ENCODE peak calls at places on chromosomes 6 and 20, in five cellular contexts. J, K, Q, R and F are unnamed samples.

GRCh38 chr20:12928755-12929401 is 79.9 kb upstream of the SPTLC3 start:
- DNase-seq in Q (no peak), J (peak; percentile 55), K (no peak), R (no peak), F (no peak)

GRCh38 chr6:146388736-146389364 is 154.8 kb upstream of the RAB32 start:
- DNase-seq in J (peak; percentile 24), Q (no peak), R (no peak), K (no peak), F (no peak)

GRCh38 chr20:48051810-48052491 is 266.7 kb upstream of the SULF2 start:
- DNase-seq in K (no peak), R (no peak), J (peak; percentile 92), Q (no peak), F (no peak)

GRCh38 chr6:3722785-3723184 is 28.7 kb downstream of the PXDC1 start:
- DNase-seq in J (no peak), Q (no peak), K (no peak), R (no peak), F (no peak)

GRCh38 chr20:62929051-62929538 is 2.8 kb upstream of the DIDO1 start:
- DNase-seq in K (peak; percentile 86), R (peak; percentile 67), J (peak; percentile 65), Q (peak; percentile 73), F (no peak)

GRCh38 chr20:44324343-44324742 is 12.5 kb upstream of the R3HDML start:
- DNase-seq in J (no peak), K (no peak), Q (no peak), R (no peak), F (no peak)

GRCh38 chr6:139291813-139292619 is at the start of gene TXLNB:
- DNase-seq in K (peak; percentile 15), Q (peak; percentile 59), J (peak; percentile 94), R (peak; percentile 57), F (peak; percentile 83)

GRCh38 chr20:56776345-56776744 is 147.2 kb downstream of the TFAP2C start:
- DNase-seq in J (no peak), Q (no peak), K (peak; percentile 19), R (no peak), F (no peak)

GRCh38 chr6:159935065-159935464 is 33.8 kb upstream of the IGF2R start:
- DNase-seq in K (no peak), R (no peak), J (peak; percentile 40), Q (no peak), F (no peak)

GRCh38 chr6:140912686-140913085 is 1220.0 kb upstream of the GJE1 start:
- DNase-seq in R (no peak), J (no peak), Q (no peak), K (no peak), F (no peak)

GRCh38 chr20:49466114-49466912 is 16.2 kb downstream of the KCNB1 start:
- DNase-seq in K (no peak), Q (no peak), J (no peak), R (no peak), F (no peak)

GRCh38 chr20:10679269-10679668 is 5.5 kb upstream of the JAG1 start:
- DNase-seq in Q (no peak), K (no peak), R (no peak), J (no peak), F (no peak)

GRCh38 chr6:96058094-96058493 is 42.3 kb downstream of the FUT9 start:
- DNase-seq in Q (no peak), J (no peak), K (no peak), R (no peak), F (no peak)

GRCh38 chr6:2245954-2246863 is 804 bp upstream of the GMDS start:
- DNase-seq in Q (peak; percentile 93), J (peak; percentile 50), K (peak; percentile 55), R (peak; percentile 84), F (peak; percentile 59)

GRCh38 chr6:163675611-163676010 is 261.1 kb downstream of the QKI start:
- DNase-seq in K (no peak), J (no peak), R (no peak), Q (no peak), F (no peak)

GRCh38 chr6:41037107-41037900 is 1.7 kb downstream of the UNC5CL start:
- DNase-seq in Q (no peak), R (no peak), K (no peak), J (peak; percentile 34), F (no peak)

GRCh38 chr6:132214716-132215115 is 186.6 kb downstream of the MOXD1 start:
- DNase-seq in R (no peak), J (peak; percentile 32), Q (no peak), K (no peak), F (no peak)

GRCh38 chr6:132220800-132221199 is 180.5 kb downstream of the MOXD1 start:
- DNase-seq in K (no peak), J (no peak), Q (no peak), R (no peak), F (no peak)

GRCh38 chr6:132215805-132216204 is 185.5 kb downstream of the MOXD1 start:
- DNase-seq in J (no peak), K (no peak), Q (no peak), R (no peak), F (no peak)

GRCh38 chr6:132219901-132220300 is 181.4 kb downstream of the MOXD1 start:
- DNase-seq in Q (no peak), J (no peak), K (no peak), R (no peak), F (no peak)

GRCh38 chr6:132218063-132218696 is 183.1 kb downstream of the MOXD1 start:
- DNase-seq in Q (no peak), K (no peak), R (no peak), J (peak; percentile 62), F (no peak)
- TF ChIP-seq CTCF in Q (peak; percentile 15), K (no peak), R (peak; percentile 55), J (peak; percentile 59), F (peak; percentile 46)

GRCh38 chr20:17878912-17879602 is 89.5 kb downstream of the SNX5 start:
- DNase-seq in R (peak; percentile 25), K (no peak), J (no peak), Q (no peak), F (peak; percentile 33)
- TF ChIP-seq CTCF in R (no peak), K (no peak), J (no peak), Q (no peak), F (no peak)

GRCh38 chr20:16666272-16666671 is 63.6 kb upstream of the SNRPB2 start:
- DNase-seq in R (no peak), Q (no peak), J (no peak), K (no peak), F (no peak)
- TF ChIP-seq CTCF in R (no peak), Q (no peak), J (peak; percentile 8), K (no peak), F (no peak)

DNA sequence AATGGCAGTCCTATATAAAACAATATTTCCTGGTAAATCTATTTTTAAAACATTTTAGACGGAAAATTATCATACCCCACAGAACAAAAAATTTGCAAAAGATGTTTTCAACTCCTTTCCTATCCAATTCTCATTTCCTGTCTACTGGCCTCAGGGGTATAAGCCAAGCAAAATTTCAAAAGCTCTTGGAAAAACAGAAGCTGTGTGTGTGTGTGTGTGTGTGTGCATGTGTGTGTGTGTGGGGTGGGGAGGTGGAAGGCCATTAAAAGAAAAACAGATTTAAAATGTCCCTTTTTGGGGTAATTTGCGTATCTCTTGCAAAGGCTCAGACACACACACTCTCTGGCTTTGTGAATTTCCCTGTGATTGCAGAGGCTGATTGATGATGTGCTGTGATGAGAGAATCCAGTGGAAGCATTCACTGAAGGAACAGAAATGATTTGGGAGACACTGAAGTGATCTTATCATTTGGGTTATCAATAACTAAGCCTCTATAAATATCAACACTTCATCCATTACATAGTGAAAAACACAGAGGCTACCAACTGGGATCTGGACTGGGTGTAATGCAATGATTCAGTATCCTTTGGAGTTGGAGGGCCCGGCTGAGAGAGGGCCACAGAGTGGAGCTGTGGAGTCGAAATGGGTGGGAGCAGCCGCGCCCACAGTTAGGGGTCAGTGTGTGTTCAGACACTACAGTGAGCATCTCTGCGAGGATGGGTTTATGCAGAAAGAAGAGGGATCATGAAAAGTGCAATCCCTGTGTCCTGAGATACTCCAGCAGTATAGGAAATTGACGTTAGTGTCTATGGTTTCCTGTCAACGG is 106.8 kb upstream of the PREP start:
- DNase-seq in J (peak; percentile 20), R (no peak), Q (no peak), K (peak; percentile 41), F (no peak)
- TF ChIP-seq CTCF in J (peak; percentile 36), R (no peak), Q (no peak), K (no peak), F (no peak)

GRCh38 chr6:90273863-90274262 is 22.8 kb downstream of the BACH2 start:
- DNase-seq in K (no peak), Q (no peak), R (no peak), J (no peak), F (no peak)
- TF ChIP-seq CTCF in K (no peak), Q (no peak), R (no peak), J (no peak), F (no peak)

GRCh38 chr20:31604567-31605030 is 490 bp upstream of the ID1 start:
- DNase-seq in J (no peak), K (no peak), R (no peak), Q (no peak), F (no peak)
- TF ChIP-seq CTCF in J (no peak), K (no peak), R (no peak), Q (no peak), F (no peak)

DNA sequence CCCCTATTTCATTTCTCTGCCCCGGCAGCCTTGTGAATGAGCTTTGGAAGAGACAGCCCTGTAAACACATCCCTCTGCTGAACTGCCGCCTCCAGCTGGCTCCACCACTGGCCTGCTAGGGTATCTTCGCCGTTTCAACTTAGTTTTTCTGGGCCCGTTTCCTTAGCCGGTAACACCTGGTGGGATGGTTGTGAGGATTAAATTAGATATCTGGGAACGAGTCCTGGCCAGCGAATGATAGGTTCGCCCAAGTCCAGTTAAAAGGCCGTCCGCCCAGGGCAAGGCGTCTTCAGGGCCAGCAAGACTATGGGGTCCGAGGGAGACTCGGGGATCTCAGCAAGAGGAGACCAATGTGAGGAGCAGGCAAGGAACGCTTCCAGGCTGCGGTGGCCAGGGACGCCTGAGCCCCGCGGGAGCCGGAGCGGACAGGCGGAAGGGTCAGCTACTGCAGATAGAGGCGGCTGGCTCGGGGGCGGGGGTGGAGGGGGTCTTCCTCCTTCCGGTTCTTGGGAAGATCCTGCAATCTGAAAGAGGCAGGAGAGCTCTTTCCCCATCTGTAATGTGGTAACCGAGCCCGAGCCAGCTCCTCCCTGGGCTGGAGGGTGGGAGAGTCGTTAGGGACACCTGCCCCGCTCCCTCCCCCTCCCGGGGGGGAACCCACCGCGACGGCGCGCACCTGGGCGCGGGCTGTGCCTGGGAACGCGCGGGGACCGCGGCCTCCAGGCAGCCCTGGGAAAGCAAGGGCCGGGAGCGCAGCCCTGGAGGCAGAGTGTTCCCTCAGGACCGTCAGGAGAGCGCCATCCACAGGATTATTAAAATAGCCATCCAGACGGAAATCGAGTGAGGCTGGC is 4.5 kb upstream of the PTCRA start:
- DNase-seq in R (no peak), Q (no peak), K (peak; percentile 85), J (no peak), F (no peak)
- TF ChIP-seq CTCF in R (no peak), Q (no peak), K (no peak), J (no peak), F (no peak)

GRCh38 chr6:144190051-144190450 is 39.7 kb downstream of the STX11 start:
- DNase-seq in Q (no peak), J (no peak), K (no peak), R (no peak), F (no peak)

GRCh38 chr6:144194293-144194828 is 44.0 kb downstream of the STX11 start:
- DNase-seq in Q (no peak), K (no peak), R (no peak), J (no peak), F (no peak)

GRCh38 chr6:144190593-144190992 is 40.3 kb downstream of the STX11 start:
- DNase-seq in Q (no peak), K (no peak), J (peak; percentile 80), R (no peak), F (no peak)

GRCh38 chr6:144197919-144198318 is 47.6 kb downstream of the STX11 start:
- DNase-seq in Q (no peak), R (no peak), K (no peak), J (no peak), F (no peak)

GRCh38 chr6:144195671-144196070 is 45.4 kb downstream of the STX11 start:
- DNase-seq in R (no peak), K (no peak), J (peak; percentile 33), Q (no peak), F (no peak)
- TF ChIP-seq CTCF in R (no peak), K (no peak), J (no peak), Q (no peak), F (no peak)